ENCODE peak calls at places on chromosomes 7 and 10, in six cellular contexts. R is heart right ventricle; P is GM13976; D is psoas muscle; E is CD4-positive, alpha-beta T cell; T is neural crest cell. I is an unnamed sample.

GRCh38 chr10:63675171-63675570 is 154.0 kb downstream of the REEP3 start:
- DNase-seq in P (no peak), T (no peak), R (no peak), D (no peak), E (no peak), I (no peak)

GRCh38 chr10:98030093-98030821 is at the start of gene CRTAC1:
- DNase-seq in E (no peak), D (peak; percentile 48), T (peak; percentile 69), R (peak; percentile 38), P (no peak), I (peak; percentile 90)

GRCh38 chr7:953547-954327 is 743 bp downstream of the ADAP1 start:
- DNase-seq in R (peak; percentile 41), T (no peak), D (peak; percentile 56), P (no peak), E (no peak), I (peak; percentile 58)

GRCh38 chr7:41033526-41033925 is 669.4 kb downstream of the INHBA start:
- DNase-seq in P (no peak), R (no peak), E (no peak), T (no peak), D (no peak), I (no peak)

GRCh38 chr10:53469383-53469782 is 696.8 kb upstream of the MBL2 start:
- DNase-seq in E (no peak), T (no peak), R (no peak), D (no peak), P (no peak), I (no peak)

GRCh38 chr7:142537760-142538159 is 211.5 kb upstream of the PRSS1 start:
- DNase-seq in D (no peak), E (no peak), T (no peak), P (no peak), R (no peak), I (no peak)

GRCh38 chr7:2564970-2565546 is 6.3 kb downstream of the IQCE start:
- DNase-seq in T (no peak), E (no peak), P (no peak), R (no peak), D (no peak), I (no peak)

GRCh38 chr10:92327445-92328433 is 36.8 kb downstream of the MARCHF5 start:
- DNase-seq in D (no peak), P (no peak), R (no peak), E (no peak), T (no peak), I (no peak)

GRCh38 chr7:44051611-44052220 is 7.2 kb downstream of the DBNL start:
- DNase-seq in E (no peak), T (no peak), D (no peak), R (no peak), P (no peak), I (no peak)

GRCh38 chr7:155259791-155260497 is 37.7 kb upstream of the INSIG1 start:
- DNase-seq in R (no peak), T (no peak), E (no peak), D (no peak), P (no peak), I (no peak)

GRCh38 chr10:77666821-77667220 is 29.2 kb upstream of the KCNMA1 start:
- DNase-seq in T (no peak), D (no peak), P (no peak), R (no peak), E (no peak), I (no peak)

GRCh38 chr7:48847896-48848295 is 76.5 kb upstream of the CDC14C start:
- DNase-seq in E (no peak), R (no peak), T (no peak), P (no peak), D (no peak), I (no peak)

GRCh38 chr7:17994079-17994478 is 33.6 kb downstream of the PRPS1L1 start:
- DNase-seq in D (no peak), E (no peak), R (no peak), P (no peak), T (no peak), I (no peak)

GRCh38 chr7:96414931-96415292 is 93.0 kb upstream of the SLC25A13 start:
- DNase-seq in T (peak; percentile 53), E (peak; percentile 4), P (peak; percentile 41), R (peak; percentile 10), D (no peak), I (peak; percentile 40)

GRCh38 chr10:129288940-129289468 is 178.0 kb upstream of the MGMT start:
- DNase-seq in R (no peak), D (no peak), P (no peak), E (no peak), T (no peak), I (no peak)

GRCh38 chr7:110898516-110898915 is 192.4 kb upstream of the LRRN3 start:
- DNase-seq in R (no peak), E (no peak), T (no peak), P (no peak), D (no peak), I (no peak)

GRCh38 chr7:105972276-105972675 is 9.2 kb downstream of the CDHR3 start:
- DNase-seq in T (no peak), P (no peak), D (no peak), E (no peak), R (no peak), I (no peak)

GRCh38 chr10:132693676-132694075 is 92.3 kb downstream of the NKX6-2 start:
- DNase-seq in D (no peak), P (no peak), T (no peak), E (no peak), R (no peak), I (no peak)

DNA sequence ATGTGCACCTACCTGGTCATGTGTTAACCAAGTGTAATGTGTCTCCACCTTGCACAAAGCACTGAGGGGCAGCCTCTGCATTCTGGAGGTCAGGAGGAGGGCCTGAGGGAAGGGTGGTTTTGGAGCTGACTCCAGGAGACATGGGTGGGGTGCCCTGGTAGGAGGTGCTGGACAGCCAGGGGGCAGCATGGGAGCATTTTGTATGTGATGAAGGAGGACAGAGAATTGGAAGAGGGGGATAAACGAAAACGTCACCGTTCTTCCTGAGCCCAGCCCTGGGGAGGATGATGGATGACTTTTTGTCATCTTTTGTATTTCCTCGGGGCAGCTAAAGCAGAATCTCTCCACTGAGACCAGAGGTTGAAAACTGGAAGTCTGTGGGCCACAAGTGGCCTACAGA is 242.3 kb downstream of the VTI1A start:
- DNase-seq in E (no peak), T (peak; percentile 27), D (no peak), P (no peak), R (peak; percentile 15), I (peak; percentile 41)
- TF ChIP-seq CTCF in E (no peak), T (peak; percentile 53), D (peak; percentile 9), P (no peak), R (peak; percentile 57), I (peak; percentile 34)

GRCh38 chr7:30352169-30352568 is 67.8 kb downstream of the ZNRF2 start:
- DNase-seq in D (no peak), E (no peak), T (no peak), R (no peak), P (no peak), I (no peak)
- TF ChIP-seq CTCF in D (no peak), E (peak; percentile 63), T (no peak), R (no peak), P (peak; percentile 27), I (no peak)

GRCh38 chr7:24700446-24701044 is 56.7 kb downstream of the GSDME start:
- DNase-seq in P (no peak), T (no peak), R (no peak), E (no peak), D (no peak), I (no peak)
- TF ChIP-seq CTCF in P (no peak), T (no peak), R (no peak), E (no peak), D (no peak), I (no peak)

GRCh38 chr10:65360497-65360896 is 1565.3 kb upstream of the LRRTM3 start:
- DNase-seq in E (no peak), P (no peak), T (no peak), R (no peak), D (no peak), I (no peak)

GRCh38 chr10:65355141-65355680 is 1570.6 kb upstream of the LRRTM3 start:
- DNase-seq in R (no peak), E (no peak), D (no peak), T (no peak), P (no peak), I (no peak)

GRCh38 chr10:65358565-65358964 is 1567.3 kb upstream of the LRRTM3 start:
- DNase-seq in D (no peak), R (no peak), P (no peak), E (no peak), T (no peak), I (peak; percentile 12)
- TF ChIP-seq CTCF in D (no peak), R (peak; percentile 49), P (no peak), E (no peak), T (peak; percentile 60), I (peak; percentile 34)